ENCODE peak calls at places on chromosome 14, in six cellular contexts. P, E, R, T, D and I are unnamed samples.

GRCh38 chr14:39683711-39684110 is 251.5 kb upstream of the FBXO33 start:
- DNase-seq in E (no peak), D (no peak), T (no peak), P (no peak), R (no peak), I (no peak)

GRCh38 chr14:78154827-78155226 is 15.3 kb upstream of the NRXN3 start:
- DNase-seq in T (no peak), D (no peak), R (peak; percentile 54), E (no peak), P (peak; percentile 21), I (peak; percentile 11)

GRCh38 chr14:85529803-85530574 is at the start of gene FLRT2:
- DNase-seq in E (no peak), T (no peak), D (no peak), P (no peak), R (peak; percentile 77), I (no peak)

GRCh38 chr14:70000601-70001000 is 121.4 kb downstream of the SMOC1 start:
- DNase-seq in R (no peak), P (no peak), D (no peak), T (no peak), E (no peak), I (no peak)

GRCh38 chr14:92600318-92601053 is 86.9 kb downstream of the RIN3 start:
- DNase-seq in P (no peak), R (no peak), T (no peak), E (no peak), D (no peak), I (no peak)

GRCh38 chr14:93994919-93995682 is 2.0 kb upstream of the CCDC197 start:
- DNase-seq in E (no peak), R (no peak), P (no peak), D (no peak), T (no peak), I (no peak)

GRCh38 chr14:101187017-101187815 is 283.7 kb upstream of the RTL1 start:
- DNase-seq in P (no peak), T (no peak), E (no peak), R (no peak), D (no peak), I (no peak)

GRCh38 chr14:65866906-65867305 is 454.4 kb downstream of the FUT8 start:
- DNase-seq in E (no peak), T (no peak), P (no peak), D (no peak), R (no peak), I (no peak)

GRCh38 chr14:69695664-69696527 is 71.0 kb upstream of the SRSF5 start:
- DNase-seq in T (no peak), R (no peak), D (no peak), P (peak; percentile 54), E (no peak), I (no peak)

GRCh38 chr14:69464379-69464778 is 20.1 kb upstream of the PLEKHD1 start:
- DNase-seq in R (no peak), D (no peak), E (no peak), P (no peak), T (no peak), I (no peak)

GRCh38 chr14:99715266-99716000 is 31.3 kb downstream of the CYP46A1 start:
- DNase-seq in D (no peak), T (no peak), R (peak; percentile 42), E (no peak), P (no peak), I (no peak)

GRCh38 chr14:60643443-60644402 is 5.6 kb downstream of the SIX1 start:
- DNase-seq in P (no peak), T (peak; percentile 80), D (no peak), E (no peak), R (no peak), I (no peak)

GRCh38 chr14:61950340-61950739 is 188.1 kb downstream of the SNAPC1 start:
- DNase-seq in E (no peak), P (no peak), R (no peak), T (no peak), D (no peak), I (no peak)

GRCh38 chr14:96255501-96256366 is at the start of gene BDKRB1:
- DNase-seq in D (no peak), E (no peak), T (no peak), R (no peak), P (no peak), I (no peak)

GRCh38 chr14:32826404-32827082 is 112.1 kb upstream of the NPAS3 start:
- DNase-seq in E (no peak), D (no peak), P (no peak), R (no peak), T (no peak), I (no peak)

GRCh38 chr14:78403278-78403815 is 233.2 kb downstream of the NRXN3 start:
- DNase-seq in R (peak; percentile 46), P (no peak), D (peak; percentile 83), E (no peak), T (no peak), I (no peak)

GRCh38 chr14:97777622-97778021 is 980.4 kb downstream of the VRK1 start:
- DNase-seq in R (no peak), T (no peak), E (no peak), D (no peak), P (no peak), I (no peak)

GRCh38 chr14:70416717-70417349 is at the start of gene SYNJ2BP:
- DNase-seq in T (peak; percentile 76), P (peak; percentile 39), E (peak; percentile 69), R (peak; percentile 78), D (peak; percentile 44), I (peak; percentile 44)

GRCh38 chr14:51855234-51855633 is 5.2 kb upstream of the GNG2 start:
- DNase-seq in D (no peak), E (no peak), T (no peak), R (no peak), P (no peak), I (no peak)

GRCh38 chr14:32081901-32082300 is 4.8 kb downstream of the ARHGAP5 start:
- DNase-seq in E (no peak), R (peak; percentile 54), D (no peak), T (no peak), P (no peak), I (no peak)

GRCh38 chr14:88992011-88992410 is 167.6 kb downstream of the TTC8 start:
- DNase-seq in E (no peak), D (no peak), T (no peak), R (no peak), P (no peak), I (no peak)

GRCh38 chr14:31927348-31927826 is 149.7 kb upstream of the ARHGAP5 start:
- DNase-seq in T (peak; percentile 44), P (no peak), E (no peak), R (no peak), D (no peak), I (no peak)

GRCh38 chr14:76267322-76268012 is 108.5 kb upstream of the ESRRB start:
- DNase-seq in E (no peak), T (no peak), D (no peak), P (no peak), R (peak; percentile 84), I (no peak)

GRCh38 chr14:100281286-100282082 is 24.8 kb downstream of the SLC25A29 start:
- DNase-seq in T (no peak), D (no peak), R (no peak), E (no peak), P (no peak), I (no peak)

GRCh38 chr14:35632276-35633071 is 98.5 kb downstream of the INSM2 start:
- DNase-seq in E (no peak), P (no peak), R (no peak), D (no peak), T (no peak), I (no peak)

GRCh38 chr14:22200977-22201605 is 387.9 kb downstream of the DAD1 start:
- DNase-seq in P (peak; percentile 8), R (no peak), E (peak; percentile 46), D (peak; percentile 3), T (peak; percentile 71), I (peak; percentile 22)

GRCh38 chr14:33568935-33569579 is 381.8 kb downstream of the EGLN3 start:
- DNase-seq in P (no peak), T (no peak), E (no peak), R (no peak), D (no peak), I (no peak)

GRCh38 chr14:72538387-72538786 is 355.5 kb downstream of the DPF3 start:
- DNase-seq in P (no peak), D (no peak), E (no peak), T (no peak), R (no peak), I (no peak)

GRCh38 chr14:101181717-101182313 is 278.3 kb upstream of the RTL1 start:
- DNase-seq in T (no peak), D (no peak), R (no peak), P (no peak), E (no peak), I (no peak)

DNA sequence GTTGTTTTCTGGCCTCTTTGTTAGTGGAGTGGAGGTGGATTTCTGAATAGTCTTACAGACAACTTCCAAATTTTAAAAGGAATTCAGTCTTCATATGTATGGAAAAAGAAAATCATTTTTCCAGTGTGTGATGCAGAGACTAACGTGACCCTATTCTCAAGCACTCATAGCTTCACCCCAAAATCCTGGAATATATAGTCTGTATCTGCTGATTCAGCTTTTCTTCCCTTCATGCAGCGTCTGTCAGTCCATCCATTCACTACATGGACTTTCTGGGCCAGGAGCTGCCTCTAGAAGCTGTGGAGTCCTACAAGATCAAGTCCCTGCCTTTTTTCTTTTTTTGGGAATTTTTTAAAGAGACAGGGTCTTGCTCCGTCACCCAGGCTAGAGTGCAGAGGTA is 23.8 kb downstream of the KLC1 start:
- DNase-seq in D (no peak), P (no peak), R (no peak), T (no peak), E (no peak), I (no peak)
- H3K4me1 ChIP-seq in D (peaks cover 4% of the 10 kb centered on the region), P (no peaks in the 10 kb centered on the region), R (no peaks in the 10 kb centered on the region), T (no peaks in the 10 kb centered on the region), E (no peaks in the 10 kb centered on the region), I (peaks cover 2% of the 10 kb centered on the region)

GRCh38 chr14:55356913-55357312 is 54.7 kb downstream of the ATG14 start:
- DNase-seq in P (no peak), R (peak; percentile 17), T (peak; percentile 76), E (no peak), D (no peak), I (no peak)
- TF ChIP-seq ZNF274 in P (no peak), R (no peak), T (no peak), E (no peak), D (no peak), I (no peak)

GRCh38 chr14:95039993-95040348 is 117.4 kb downstream of the DICER1 start:
- DNase-seq in P (no peak), T (no peak), D (no peak), R (no peak), E (no peak), I (no peak)
- H3K4me1 ChIP-seq in P (no peaks in the 10 kb centered on the region), T (no peaks in the 10 kb centered on the region), D (peaks cover 1% of the 10 kb centered on the region), R (no peaks in the 10 kb centered on the region), E (no peaks in the 10 kb centered on the region), I (peaks cover 3% of the 10 kb centered on the region)

GRCh38 chr14:74400919-74401503 is 25.0 kb downstream of the SYNDIG1L start:
- DNase-seq in P (no peak), D (peak; percentile 5), T (no peak), R (no peak), E (no peak), I (no peak)

GRCh38 chr14:74400328-74400727 is 25.7 kb downstream of the SYNDIG1L start:
- DNase-seq in E (peak; percentile 4), R (no peak), D (no peak), P (no peak), T (no peak), I (no peak)

GRCh38 chr14:74403619-74404417 is 22.2 kb downstream of the SYNDIG1L start:
- DNase-seq in T (no peak), E (no peak), D (no peak), R (no peak), P (no peak), I (no peak)

GRCh38 chr14:74402264-74403251 is 23.5 kb downstream of the SYNDIG1L start:
- DNase-seq in R (no peak), E (no peak), T (no peak), P (no peak), D (no peak), I (no peak)

GRCh38 chr14:74401504-74402241 is 24.3 kb downstream of the SYNDIG1L start:
- DNase-seq in R (peak; percentile 76), D (peak; percentile 45), E (no peak), P (peak; percentile 11), T (no peak), I (no peak)
- TF ChIP-seq ZNF274 in R (no peak), D (no peak), E (no peak), P (no peak), T (no peak), I (no peak)